ENCODE peak calls at places on chromosomes 2 and 18, in five cellular contexts. P is lower lobe of right lung, N is progenitor cell of endocrine pancreas, A is hypothalamus, X is amniotic epithelial cell. Y is an unnamed sample.

GRCh38 chr18:2961828-2962227 is 51.1 kb downstream of the LPIN2 start:
- DNase-seq in P (no peak), N (no peak), A (no peak), X (peak), Y (no peak)

GRCh38 chr2:109437325-109438090 is 176.3 kb downstream of the SEPTIN10 start:
- DNase-seq in P (peak), N (no peak), A (no peak), X (no peak), Y (no peak)

GRCh38 chr2:162029287-162029901 is 44.6 kb downstream of the DPP4 start:
- DNase-seq in P (no peak), N (no peak), A (no peak), X (peak), Y (no peak)

GRCh38 chr18:21316296-21316695 is 74.3 kb downstream of the GREB1L start:
- DNase-seq in P (no peak), N (no peak), A (no peak), X (peak), Y (no peak)

GRCh38 chr2:239675856-239676715 is 275.3 kb upstream of the HDAC4 start:
- DNase-seq in P (no peak), N (no peak), A (no peak), X (no peak), Y (no peak)

GRCh38 chr2:31739156-31739555 is 158.4 kb upstream of the SRD5A2 start:
- DNase-seq in P (no peak), N (no peak), A (no peak), X (no peak), Y (no peak)

GRCh38 chr2:47038656-47039501 is 116.2 kb downstream of the STPG4 start:
- DNase-seq in P (no peak), N (no peak), A (no peak), X (peak), Y (no peak)

GRCh38 chr2:85596486-85597143 is 1.1 kb downstream of the RNF181 start:
- DNase-seq in P (no peak), N (no peak), A (no peak), X (no peak), Y (no peak)

GRCh38 chr2:144331652-144332355 is 188.1 kb downstream of the ZEB2 start:
- DNase-seq in P (peak), N (no peak), A (no peak), X (no peak), Y (peak)

GRCh38 chr2:229869226-229869625 is 52.6 kb downstream of the TRIP12 start:
- DNase-seq in P (no peak), N (no peak), A (no peak), X (no peak), Y (no peak)

GRCh38 chr2:200007291-200007690 is 51.9 kb downstream of the MAIP1 start:
- DNase-seq in P (no peak), N (no peak), A (no peak), X (no peak), Y (no peak)

GRCh38 chr2:128439231-128440086 is 120.8 kb upstream of the HS6ST1 start:
- DNase-seq in P (no peak), N (no peak), A (no peak), X (no peak), Y (no peak)

GRCh38 chr2:170969872-170970271 is 40.8 kb downstream of the GORASP2 start:
- DNase-seq in P (no peak), N (no peak), A (no peak), X (no peak), Y (no peak)

GRCh38 chr2:240468300-240469238 is 33.1 kb downstream of the GPC1 start:
- DNase-seq in P (no peak), N (peak), A (no peak), X (no peak), Y (no peak)

GRCh38 chr2:162887902-162888301 is 49.3 kb upstream of the KCNH7 start:
- DNase-seq in P (no peak), N (no peak), A (no peak), X (no peak), Y (no peak)

GRCh38 chr2:179675435-179675834 is 186.0 kb downstream of the ZNF385B start:
- DNase-seq in P (no peak), N (no peak), A (no peak), X (no peak), Y (no peak)

GRCh38 chr2:220434365-220434764 is 806.9 kb downstream of the SLC4A3 start:
- DNase-seq in P (no peak), N (no peak), A (no peak), X (peak), Y (no peak)

GRCh38 chr2:133633851-133634250 is 65.6 kb upstream of the NCKAP5 start:
- DNase-seq in P (no peak), N (no peak), A (no peak), X (peak), Y (no peak)

GRCh38 chr2:126885701-126886121 is 13.0 kb upstream of the TEX51 start:
- DNase-seq in P (no peak), N (no peak), A (no peak), X (peak), Y (no peak)

GRCh38 chr2:65017335-65017734 is 28.1 kb downstream of the SLC1A4 start:
- DNase-seq in P (no peak), N (no peak), A (no peak), X (no peak), Y (no peak)

GRCh38 chr2:100271210-100271609 is 51.1 kb downstream of the LONRF2 start:
- DNase-seq in P (no peak), N (no peak), A (no peak), X (no peak), Y (no peak)

GRCh38 chr2:109419171-109419756 is 194.5 kb downstream of the SEPTIN10 start:
- DNase-seq in P (peak), N (no peak), A (no peak), X (no peak), Y (no peak)

GRCh38 chr2:189210250-189211075 is 30.9 kb upstream of the COL5A2 start:
- DNase-seq in P (no peak), N (no peak), A (no peak), X (peak), Y (no peak)

GRCh38 chr18:12308386-12309100 is 502 bp downstream of the TUBB6 start:
- DNase-seq in P (peak), N (no peak), A (no peak), X (peak), Y (peak)

GRCh38 chr2:37323770-37324535 is 680 bp downstream of the PRKD3 start:
- DNase-seq in P (peak), N (no peak), A (no peak), X (peak), Y (no peak)

GRCh38 chr18:28689591-28689990 is 512.7 kb upstream of the CDH2 start:
- DNase-seq in P (no peak), N (no peak), A (no peak), X (peak), Y (no peak)

GRCh38 chr18:29378739-29379138 is 1201.8 kb upstream of the CDH2 start:
- DNase-seq in P (no peak), N (no peak), A (no peak), X (no peak), Y (no peak)

GRCh38 chr2:237529452-237530402 is 36.6 kb upstream of the PRLH start:
- DNase-seq in P (no peak), N (no peak), A (no peak), X (no peak), Y (no peak)

GRCh38 chr2:208595386-208596275 is 189.0 kb downstream of the PTH2R start:
- DNase-seq in P (no peak), N (no peak), A (no peak), X (no peak), Y (peak)

GRCh38 chr2:66577331-66578041 is 142.6 kb downstream of the MEIS1 start:
- DNase-seq in P (no peak), N (peak), A (no peak), X (no peak), Y (no peak)

GRCh38 chr2:215921884-215922283 is 91.5 kb downstream of the MREG start:
- DNase-seq in P (no peak), N (no peak), A (no peak), X (peak), Y (no peak)

GRCh38 chr2:233470007-233470687 is 96.4 kb downstream of the USP40 start:
- DNase-seq in P (no peak), N (no peak), A (peak), X (no peak), Y (no peak)

GRCh38 chr2:223082701-223083100 is 30.7 kb downstream of the KCNE4 start:
- DNase-seq in P (no peak), N (no peak), A (no peak), X (no peak), Y (no peak)

GRCh38 chr2:11543337-11544216 is 9.7 kb downstream of the GREB1 start:
- DNase-seq in P (no peak), N (no peak), A (no peak), X (no peak), Y (no peak)

GRCh38 chr2:193480187-193480586 is 1285.5 kb upstream of the TMEFF2 start:
- DNase-seq in P (no peak), N (no peak), A (no peak), X (no peak), Y (no peak)

GRCh38 chr2:25273985-25274550 is 67.7 kb downstream of the DNMT3A start:
- DNase-seq in P (no peak), N (no peak), A (no peak), X (no peak), Y (no peak)

GRCh38 chr2:47076586-47077441 is 78.3 kb downstream of the STPG4 start:
- DNase-seq in P (peak), N (no peak), A (no peak), X (peak), Y (peak)

GRCh38 chr18:62878305-62878704 is 163.0 kb downstream of the PHLPP1 start:
- DNase-seq in P (no peak), N (no peak), A (no peak), X (no peak), Y (no peak)

GRCh38 chr2:39623916-39624315 is 41.8 kb upstream of the TMEM178A start:
- DNase-seq in P (no peak), N (no peak), A (no peak), X (no peak), Y (no peak)

Y was measured in HuH-7.5.